ENCODE peak calls at places on chromosomes 3 and 15, in nine cellular contexts. M is Peyer's patch, X is left ventricle myocardium inferior, A is vagina, V is heart right ventricle, U is adrenal gland, I is endothelial cell of umbilical vein, S is mammary epithelial cell, J is SK-N-SH. B is an unnamed sample.

GRCh38 chr3:197216169-197216860 is 82.1 kb downstream of the DLG1 start:
- DNase-seq in S (peak; percentile 12), V (no peak), M (no peak), U (peak; percentile 24), X (no peak), I (peak; percentile 74), A (no peak), J (no peak), B (no peak)

GRCh38 chr15:89675606-89676005 is 3.6 kb downstream of the PLIN1 start:
- DNase-seq in I (no peak), J (no peak), S (no peak), A (no peak), M (no peak), X (no peak), U (no peak), V (no peak), B (no peak)

GRCh38 chr3:53791317-53791716 is 54.9 kb downstream of the CHDH start:
- DNase-seq in S (no peak), A (no peak), U (no peak), V (no peak), J (no peak), M (no peak), X (no peak), I (no peak), B (no peak)

GRCh38 chr3:44883213-44883955 is 9.0 kb downstream of the TGM4 start:
- DNase-seq in I (no peak), V (no peak), A (no peak), J (no peak), S (no peak), X (no peak), M (no peak), U (no peak), B (no peak)

GRCh38 chr3:38565339-38566214 is 69.4 kb downstream of the EXOG start:
- DNase-seq in J (no peak), M (peak; percentile 35), V (no peak), U (no peak), I (no peak), X (no peak), A (no peak), S (no peak), B (no peak)

GRCh38 chr3:64523324-64523723 is 164.5 kb downstream of the ADAMTS9 start:
- DNase-seq in U (no peak), I (no peak), A (no peak), J (no peak), V (no peak), M (no peak), X (no peak), S (no peak), B (no peak)

GRCh38 chr3:187368251-187368733 is at the start of gene RTP4:
- DNase-seq in X (no peak), A (no peak), S (peak; percentile 74), I (peak; percentile 61), U (peak; percentile 26), J (no peak), M (peak; percentile 48), V (no peak), B (no peak)

GRCh38 chr15:44798815-44799214 is 62.5 kb downstream of the TRIM69 start:
- DNase-seq in X (no peak), I (peak; percentile 53), V (no peak), S (no peak), M (peak; percentile 48), U (no peak), A (no peak), J (peak; percentile 44), B (no peak)

GRCh38 chr3:114904633-114905032 is 242.5 kb downstream of the ZBTB20 start:
- DNase-seq in J (no peak), V (no peak), U (no peak), S (no peak), A (no peak), I (no peak), X (no peak), M (no peak), B (no peak)

GRCh38 chr3:114899186-114899931 is 247.7 kb downstream of the ZBTB20 start:
- DNase-seq in S (peak; percentile 2), M (no peak), X (no peak), I (no peak), A (no peak), V (no peak), J (no peak), U (peak; percentile 26), B (no peak)

GRCh38 chr3:114902691-114903101 is 244.4 kb downstream of the ZBTB20 start:
- DNase-seq in V (no peak), X (no peak), U (no peak), I (no peak), A (no peak), J (no peak), M (no peak), S (no peak), B (no peak)

GRCh38 chr3:114903213-114903612 is 243.9 kb downstream of the ZBTB20 start:
- DNase-seq in A (no peak), V (no peak), M (no peak), I (no peak), U (no peak), J (no peak), X (no peak), S (no peak), B (no peak)

GRCh38 chr3:114900908-114901307 is 246.2 kb downstream of the ZBTB20 start:
- DNase-seq in V (no peak), X (no peak), J (no peak), I (no peak), M (no peak), U (no peak), A (no peak), S (no peak), B (no peak)
- H3K4me3 ChIP-seq in V (peak overlapping the region; percentile 29), X (peak overlapping the region; percentile 40), J (no peak overlapping the region), I (no peak overlapping the region), M (peak overlapping the region; percentile 18), U (no peak overlapping the region), A (peak overlapping the region; percentile 21), S (peak overlapping the region; percentile 38), B (peak overlapping the region; percentile 25)

GRCh38 chr15:35440265-35440664 is 105.7 kb downstream of the DPH6 start:
- DNase-seq in U (no peak), M (no peak), J (no peak), I (no peak), S (no peak), V (no peak), A (no peak), X (no peak), B (no peak)
- H3K27ac ChIP-seq in U (no peak overlapping the region), M (no peak overlapping the region), J (no peak overlapping the region), I (no peak overlapping the region), S (no peak overlapping the region), V (no peak overlapping the region), A (no peak overlapping the region), X (no peak overlapping the region), B (no peak overlapping the region)

GRCh38 chr15:75659928-75660645 is 12.4 kb downstream of the SNX33 start:
- DNase-seq in S (no peak), I (no peak), J (peak; percentile 82), M (no peak), A (no peak), V (no peak), U (no peak), X (no peak), B (no peak)

GRCh38 chr15:75661041-75661778 is 13.5 kb downstream of the SNX33 start:
- DNase-seq in U (peak; percentile 85), S (peak; percentile 93), I (peak; percentile 64), M (peak; percentile 81), J (no peak), A (no peak), V (peak; percentile 83), X (peak; percentile 86), B (no peak)

GRCh38 chr15:75663931-75664421 is 16.3 kb downstream of the SNX33 start:
- DNase-seq in J (no peak), M (no peak), X (no peak), A (no peak), S (no peak), V (no peak), I (no peak), U (no peak), B (no peak)

GRCh38 chr15:75662823-75663519 is 15.3 kb downstream of the SNX33 start:
- DNase-seq in J (no peak), V (no peak), M (no peak), U (no peak), I (no peak), A (no peak), X (no peak), S (no peak), B (no peak)

DNA sequence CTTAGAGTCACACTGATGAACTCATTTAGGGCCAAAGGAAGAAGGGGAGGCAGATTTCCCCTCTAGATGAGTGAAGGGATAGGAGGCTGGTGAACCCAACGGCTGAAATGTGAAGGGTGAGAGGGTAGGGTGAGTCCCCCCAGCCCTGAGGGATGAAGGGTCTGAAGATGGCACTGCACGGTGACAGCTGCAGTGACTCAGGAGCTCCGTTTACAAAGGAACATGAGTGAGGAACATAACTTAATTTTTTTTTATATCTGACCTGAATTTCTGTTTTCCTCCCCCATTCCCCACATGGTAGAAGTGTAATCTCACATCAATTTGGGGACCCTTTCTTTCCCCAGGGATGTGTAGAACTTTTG is 14.0 kb downstream of the SNX33 start:
- DNase-seq in A (no peak), S (no peak), V (no peak), I (no peak), U (no peak), X (no peak), J (no peak), M (no peak), B (no peak)
- H3K4me3 ChIP-seq in A (no peak overlapping the region), S (no peak overlapping the region), V (no peak overlapping the region), I (no peak overlapping the region), U (no peak overlapping the region), X (no peak overlapping the region), J (no peak overlapping the region), M (no peak overlapping the region), B (no peak overlapping the region)

GRCh38 chr3:42023380-42023779 is 61.5 kb upstream of the ULK4 start:
- DNase-seq in U (no peak), X (no peak), J (no peak), V (no peak), A (no peak), M (no peak), I (no peak), S (no peak), B (no peak)

GRCh38 chr3:42022355-42022754 is 60.5 kb upstream of the ULK4 start:
- DNase-seq in J (no peak), X (no peak), I (no peak), S (no peak), A (no peak), U (no peak), M (no peak), V (no peak), B (no peak)

GRCh38 chr3:42019953-42020260 is 58.0 kb upstream of the ULK4 start:
- DNase-seq in J (no peak), I (no peak), M (no peak), A (no peak), U (no peak), V (no peak), S (no peak), X (no peak), B (no peak)

GRCh38 chr3:42019144-42019952 is 57.4 kb upstream of the ULK4 start:
- DNase-seq in I (peak; percentile 39), V (no peak), A (no peak), M (no peak), U (peak; percentile 76), X (no peak), J (no peak), S (no peak), B (no peak)

GRCh38 chr3:42020681-42021307 is 58.9 kb upstream of the ULK4 start:
- DNase-seq in J (no peak), X (no peak), V (no peak), A (no peak), U (no peak), I (peak; percentile 90), S (peak; percentile 80), M (no peak), B (no peak)
- H3K27ac ChIP-seq in J (peak overlapping the region; percentile 93), X (peak overlapping the region; percentile 98), V (peak overlapping the region; percentile 57), A (peak overlapping the region; percentile 10), U (no peak overlapping the region), I (peak overlapping the region; percentile 87), S (peak overlapping the region; percentile 75), M (no peak overlapping the region), B (no peak overlapping the region)